ENCODE peak calls at places on chromosome 2, in nine cellular contexts. X is GM23338, E is cardiac fibroblast, P is fibroblast of mammary gland, V is right lobe of liver, S is foreskin fibroblast, C is fibroblast of lung, K is RWPE2, L is lung. W is an unnamed sample.

GRCh38 chr2:46407852-46408455 is 71.4 kb upstream of the TMEM247 start:
- DNase-seq in X (no peak), E (no peak), P (no peak), V (no peak), S (no peak), C (no peak), K (no peak), L (no peak), W (no peak)

GRCh38 chr2:21787931-21788330 is 664.2 kb downstream of the TDRD15 start:
- DNase-seq in X (no peak), E (peak), P (peak), V (no peak), S (peak), C (peak), K (no peak), L (no peak), W (no peak)

GRCh38 chr2:204264746-204265145 is 280.5 kb upstream of the PARD3B start:
- DNase-seq in X (no peak), E (no peak), P (no peak), V (no peak), S (no peak), C (no peak), K (no peak), L (no peak), W (no peak)

GRCh38 chr2:172283476-172283875 is 143.9 kb upstream of the ITGA6 start:
- DNase-seq in X (no peak), E (no peak), P (no peak), V (no peak), S (no peak), C (peak), K (no peak), L (no peak), W (no peak)

GRCh38 chr2:182784777-182785176 is 68.7 kb downstream of the DNAJC10 start:
- DNase-seq in X (peak), E (peak), P (peak), V (no peak), S (no peak), C (peak), K (no peak), L (no peak), W (peak)

GRCh38 chr2:74374509-74375205 is 5.5 kb downstream of the DCTN1 start:
- DNase-seq in X (peak), E (peak), P (peak), V (no peak), S (peak), C (peak), K (no peak), L (peak), W (no peak)

GRCh38 chr2:180607501-180608060 is 372.8 kb upstream of the UBE2E3 start:
- DNase-seq in X (no peak), E (no peak), P (no peak), V (no peak), S (no peak), C (no peak), K (no peak), L (no peak), W (no peak)

GRCh38 chr2:189719531-189719930 is 43.1 kb downstream of the OSGEPL1 start:
- DNase-seq in X (no peak), E (no peak), P (no peak), V (no peak), S (no peak), C (no peak), K (no peak), L (no peak), W (no peak)

GRCh38 chr2:234259440-234259839 is 208.9 kb downstream of the SPP2 start:
- DNase-seq in X (no peak), E (no peak), P (no peak), V (no peak), S (no peak), C (no peak), K (no peak), L (no peak), W (no peak)

GRCh38 chr2:61671561-61672315 is 133.6 kb upstream of the XPO1 start:
- DNase-seq in X (no peak), E (peak), P (peak), V (no peak), S (no peak), C (peak), K (no peak), L (no peak), W (no peak)

GRCh38 chr2:118665784-118666529 is 181.5 kb downstream of the EN1 start:
- DNase-seq in X (no peak), E (no peak), P (no peak), V (no peak), S (no peak), C (no peak), K (no peak), L (no peak), W (no peak)

GRCh38 chr2:45123521-45124191 is 114.4 kb upstream of the SIX2 start:
- DNase-seq in X (no peak), E (no peak), P (no peak), V (no peak), S (no peak), C (no peak), K (no peak), L (no peak), W (no peak)

GRCh38 chr2:37764739-37765138 is 93.3 kb upstream of the CDC42EP3 start:
- DNase-seq in X (no peak), E (peak), P (peak), V (no peak), S (no peak), C (no peak), K (no peak), L (no peak), W (no peak)

GRCh38 chr2:170013802-170014551 is 164.0 kb upstream of the MYO3B start:
- DNase-seq in X (peak), E (no peak), P (no peak), V (no peak), S (no peak), C (no peak), K (no peak), L (no peak), W (no peak)

GRCh38 chr2:163347982-163348842 is 387.6 kb downstream of the FIGN start:
- DNase-seq in X (peak), E (peak), P (peak), V (peak), S (peak), C (peak), K (peak), L (peak), W (peak)

GRCh38 chr2:163343316-163343715 is 392.5 kb downstream of the FIGN start:
- DNase-seq in X (no peak), E (no peak), P (no peak), V (no peak), S (no peak), C (no peak), K (no peak), L (no peak), W (no peak)

GRCh38 chr2:163351966-163352365 is 383.8 kb downstream of the FIGN start:
- DNase-seq in X (no peak), E (no peak), P (no peak), V (no peak), S (no peak), C (no peak), K (no peak), L (no peak), W (no peak)

GRCh38 chr2:163345795-163346573 is 389.8 kb downstream of the FIGN start:
- DNase-seq in X (peak), E (peak), P (peak), V (no peak), S (peak), C (peak), K (no peak), L (no peak), W (peak)

GRCh38 chr2:163348843-163349395 is 386.9 kb downstream of the FIGN start:
- DNase-seq in X (peak), E (peak), P (peak), V (no peak), S (peak), C (peak), K (no peak), L (no peak), W (peak)
- H3K4me3 ChIP-seq in X (peak), E (peak), P (no peak), V (no peak), S (peak), C (peak), K (no peak), L (no peak), W (peak)

GRCh38 chr2:7028846-7029245 is 111.6 kb downstream of the RNF144A start:
- DNase-seq in X (no peak), E (no peak), P (no peak), V (no peak), S (no peak), C (no peak), K (no peak), L (no peak), W (no peak)

GRCh38 chr2:7027961-7028655 is 110.9 kb downstream of the RNF144A start:
- DNase-seq in X (no peak), E (no peak), P (no peak), V (no peak), S (no peak), C (no peak), K (no peak), L (no peak), W (no peak)

GRCh38 chr2:7030810-7031209 is 113.6 kb downstream of the RNF144A start:
- DNase-seq in X (no peak), E (no peak), P (no peak), V (no peak), S (no peak), C (no peak), K (no peak), L (no peak), W (no peak)

GRCh38 chr2:7027436-7027835 is 110.2 kb downstream of the RNF144A start:
- DNase-seq in X (no peak), E (no peak), P (no peak), V (no peak), S (no peak), C (no peak), K (no peak), L (no peak), W (no peak)

GRCh38 chr2:7029291-7030059 is 112.3 kb downstream of the RNF144A start:
- DNase-seq in X (no peak), E (no peak), P (no peak), V (no peak), S (no peak), C (no peak), K (no peak), L (no peak), W (no peak)
- TF ChIP-seq CTCF in X (no peak), E (no peak), P (no peak), V (peak), S (no peak), C (no peak), K (no peak), L (no peak), W (no peak)

GRCh38 chr2:96143848-96144480 is 1.3 kb downstream of the DUSP2 start:
- DNase-seq in X (peak), E (no peak), P (no peak), V (peak), S (no peak), C (no peak), K (peak), L (no peak), W (no peak)
- H3K4me3 ChIP-seq in X (peak), E (peak), P (no peak), V (no peak), S (no peak), C (no peak), K (peak), L (no peak), W (peak)

DNA sequence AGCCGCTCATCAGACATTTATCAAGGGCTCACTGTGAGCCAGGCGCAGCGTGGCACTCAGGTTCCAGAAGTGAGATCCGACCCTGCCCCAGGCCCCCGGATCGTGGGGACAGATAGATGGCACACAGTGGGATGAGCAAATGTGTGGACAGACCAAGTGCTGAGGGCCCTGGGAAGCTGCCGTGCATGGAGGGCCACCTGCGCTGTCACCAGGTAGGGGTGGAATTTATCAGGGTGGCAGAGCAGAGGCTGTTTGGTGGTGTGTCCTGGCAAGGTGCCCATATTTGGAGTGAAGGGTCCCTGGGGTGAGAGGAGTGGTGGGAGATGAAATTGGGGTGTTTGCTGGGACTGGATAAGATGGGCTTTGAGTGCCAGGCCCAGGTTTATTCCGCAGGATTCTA is 92.8 kb upstream of the HS6ST1 start:
- DNase-seq in X (no peak), E (no peak), P (no peak), V (no peak), S (no peak), C (no peak), K (peak), L (peak), W (no peak)
- TF ChIP-seq CTCF in X (no peak), E (no peak), P (no peak), V (no peak), S (no peak), C (no peak), K (no peak), L (no peak), W (no peak)

GRCh38 chr2:191573216-191573615 is 104.7 kb upstream of the NABP1 start:
- DNase-seq in X (no peak), E (no peak), P (no peak), V (no peak), S (no peak), C (no peak), K (no peak), L (no peak), W (no peak)

GRCh38 chr2:191569025-191569424 is 108.9 kb upstream of the NABP1 start:
- DNase-seq in X (peak), E (no peak), P (no peak), V (no peak), S (no peak), C (no peak), K (no peak), L (no peak), W (no peak)

GRCh38 chr2:191572319-191572718 is 105.6 kb upstream of the NABP1 start:
- DNase-seq in X (no peak), E (no peak), P (no peak), V (no peak), S (no peak), C (no peak), K (no peak), L (no peak), W (no peak)

GRCh38 chr2:191574232-191574631 is 103.7 kb upstream of the NABP1 start:
- DNase-seq in X (no peak), E (peak), P (no peak), V (no peak), S (no peak), C (no peak), K (no peak), L (no peak), W (no peak)

DNA sequence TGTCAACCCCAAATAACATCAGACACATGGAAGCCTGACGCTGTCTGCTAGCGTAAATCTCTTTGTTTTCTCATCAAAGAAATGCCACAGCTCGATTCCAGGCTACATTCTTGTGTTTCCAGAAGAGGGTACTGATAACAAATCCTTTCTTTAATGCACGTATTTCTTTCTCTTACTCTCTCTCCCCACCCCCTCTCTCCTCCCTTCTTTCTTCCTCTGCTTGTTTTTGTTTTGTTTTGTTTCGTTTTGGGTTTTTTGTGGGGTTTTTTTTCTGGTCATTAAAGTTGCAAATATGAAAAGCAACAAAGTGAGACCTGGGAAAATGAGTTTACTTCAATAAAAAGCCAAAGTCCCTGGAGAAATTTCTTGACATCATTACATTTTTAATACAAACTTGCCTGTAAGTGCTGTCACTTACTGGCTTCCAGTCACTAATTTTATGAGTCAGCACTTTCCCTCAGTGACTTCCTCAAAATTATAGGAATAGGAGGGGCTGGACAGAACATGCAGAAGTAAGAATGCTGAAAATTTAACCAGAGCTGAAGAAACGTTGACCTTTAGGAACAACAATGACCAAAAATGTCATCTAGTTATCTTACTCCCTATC is 106.7 kb upstream of the NABP1 start:
- DNase-seq in X (peak), E (peak), P (peak), V (no peak), S (peak), C (peak), K (no peak), L (no peak), W (peak)
- H3K4me3 ChIP-seq in X (no peak), E (no peak), P (peak), V (no peak), S (peak), C (peak), K (no peak), L (no peak), W (no peak)

GRCh38 chr2:96116879-96117533 is 635 bp upstream of the ADRA2B start:
- DNase-seq in X (peak), E (peak), P (peak), V (peak), S (peak), C (no peak), K (peak), L (no peak), W (no peak)

GRCh38 chr2:96119389-96119751 is 3.0 kb upstream of the ADRA2B start:
- DNase-seq in X (no peak), E (no peak), P (no peak), V (no peak), S (no peak), C (no peak), K (no peak), L (no peak), W (no peak)

GRCh38 chr2:96116424-96116878 is at the start of gene ADRA2B:
- DNase-seq in X (peak), E (no peak), P (no peak), V (peak), S (peak), C (no peak), K (no peak), L (peak), W (no peak)

GRCh38 chr2:96118698-96119388 is 2.5 kb upstream of the ADRA2B start:
- DNase-seq in X (no peak), E (no peak), P (no peak), V (peak), S (no peak), C (no peak), K (peak), L (no peak), W (no peak)

GRCh38 chr2:96117701-96118588 is 1.6 kb upstream of the ADRA2B start:
- DNase-seq in X (peak), E (no peak), P (no peak), V (peak), S (no peak), C (no peak), K (peak), L (no peak), W (no peak)
- TF ChIP-seq CTCF in X (peak), E (no peak), P (no peak), V (no peak), S (no peak), C (no peak), K (no peak), L (no peak), W (no peak)

GRCh38 chr2:105785095-105785847 is 40.6 kb downstream of the NCK2 start:
- DNase-seq in X (no peak), E (no peak), P (no peak), V (no peak), S (no peak), C (no peak), K (no peak), L (no peak), W (no peak)

GRCh38 chr2:105783151-105783738 is 38.5 kb downstream of the NCK2 start:
- DNase-seq in X (no peak), E (no peak), P (no peak), V (no peak), S (no peak), C (no peak), K (no peak), L (no peak), W (no peak)

GRCh38 chr2:105784577-105784976 is 39.9 kb downstream of the NCK2 start:
- DNase-seq in X (no peak), E (no peak), P (no peak), V (no peak), S (no peak), C (no peak), K (no peak), L (no peak), W (no peak)

GRCh38 chr2:105782646-105783045 is 37.9 kb downstream of the NCK2 start:
- DNase-seq in X (no peak), E (no peak), P (no peak), V (no peak), S (no peak), C (no peak), K (no peak), L (no peak), W (no peak)

DNA sequence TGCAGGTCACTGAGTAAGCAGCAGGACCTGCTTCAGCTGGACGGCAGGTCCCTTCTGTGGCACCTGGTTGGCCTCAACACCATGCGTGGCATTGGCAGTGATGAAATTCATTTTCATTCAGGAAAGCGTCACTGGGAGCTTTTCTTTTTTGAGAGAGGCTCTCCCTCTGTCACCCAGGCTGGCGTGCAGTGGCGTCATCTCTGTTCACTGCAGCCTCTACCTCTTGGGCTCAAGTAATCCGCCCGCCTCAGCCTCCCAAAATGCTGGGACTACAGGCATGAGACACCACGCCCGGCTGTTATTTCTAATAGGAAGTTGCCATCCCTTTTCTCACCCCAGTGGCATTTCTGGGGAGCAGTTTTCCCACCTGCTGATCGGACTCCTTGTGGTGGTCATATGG is 39.3 kb downstream of the NCK2 start:
- DNase-seq in X (no peak), E (no peak), P (no peak), V (no peak), S (no peak), C (no peak), K (no peak), L (no peak), W (no peak)
- H3K4me3 ChIP-seq in X (no peak), E (no peak), P (no peak), V (no peak), S (no peak), C (no peak), K (no peak), L (no peak), W (no peak)

GRCh38 chr2:96547751-96548161 is 11.2 kb downstream of the ARID5A start:
- DNase-seq in X (peak), E (no peak), P (no peak), V (no peak), S (peak), C (peak), K (no peak), L (no peak), W (no peak)
- TF ChIP-seq CTCF in X (peak), E (no peak), P (no peak), V (no peak), S (no peak), C (no peak), K (no peak), L (no peak), W (peak)